ENCODE peak calls at places on chromosomes 1 and 21, in six cellular contexts. I, K, X, G, U and L are unnamed samples.

GRCh38 chr1:19006837-19007271 is 50.4 kb upstream of the IFFO2 start:
- DNase-seq in K (no peak), X (no peak), U (no peak), I (no peak), G (no peak), L (no peak)

GRCh38 chr21:46003575-46004007 is 22.0 kb downstream of the COL6A1 start:
- DNase-seq in G (peak; percentile 44), X (no peak), I (no peak), K (no peak), U (no peak), L (no peak)

GRCh38 chr21:39003982-39004775 is 179.1 kb downstream of the PSMG1 start:
- DNase-seq in K (peak; percentile 89), I (no peak), U (peak; percentile 84), G (no peak), X (no peak), L (peak; percentile 30)

GRCh38 chr1:198700396-198700795 is 61.6 kb downstream of the PTPRC start:
- DNase-seq in U (peak; percentile 8), K (no peak), X (no peak), G (no peak), I (no peak), L (no peak)

GRCh38 chr1:170225735-170226524 is 80.2 kb downstream of the NTMT2 start:
- DNase-seq in K (no peak), I (no peak), G (no peak), X (no peak), U (no peak), L (no peak)

GRCh38 chr1:186236921-186237320 is 138.1 kb downstream of the TPR start:
- DNase-seq in I (no peak), U (peak; percentile 88), K (peak; percentile 95), X (no peak), G (no peak), L (no peak)

GRCh38 chr1:155591770-155592169 is 18.2 kb upstream of the MSTO1 start:
- DNase-seq in I (peak; percentile 59), X (peak; percentile 21), U (peak; percentile 71), G (no peak), K (peak; percentile 68), L (peak; percentile 69)

GRCh38 chr1:159088050-159088449 is 11.5 kb upstream of the AIM2 start:
- DNase-seq in K (peak; percentile 78), I (no peak), G (no peak), U (peak; percentile 43), X (no peak), L (peak; percentile 86)

GRCh38 chr1:89566761-89567174 is 42.1 kb downstream of the LRRC8B start:
- DNase-seq in X (peak; percentile 37), K (peak; percentile 13), G (peak; percentile 65), I (no peak), U (peak; percentile 62), L (peak; percentile 31)

GRCh38 chr1:72846476-72846875 is 564.1 kb upstream of the NEGR1 start:
- DNase-seq in U (no peak), G (no peak), K (no peak), X (no peak), I (no peak), L (no peak)

GRCh38 chr1:57597036-57597435 is 173.2 kb upstream of the DAB1 start:
- DNase-seq in I (no peak), K (no peak), X (no peak), U (no peak), G (no peak), L (no peak)

GRCh38 chr1:1250828-1251284 is 4.3 kb upstream of the C1QTNF12 start:
- DNase-seq in G (no peak), K (no peak), X (no peak), U (no peak), I (peak; percentile 70), L (no peak)

GRCh38 chr1:241591317-241591716 is 48.9 kb downstream of the CHML start:
- DNase-seq in G (no peak), X (no peak), U (peak; percentile 78), K (peak; percentile 86), I (no peak), L (no peak)

GRCh38 chr1:113392541-113392940 is 2.2 kb downstream of the MAGI3 start:
- DNase-seq in G (no peak), K (no peak), U (no peak), X (no peak), I (no peak), L (no peak)

GRCh38 chr21:45080639-45081414 is 6.4 kb downstream of the ADARB1 start:
- DNase-seq in I (no peak), G (peak; percentile 32), U (peak; percentile 87), K (peak; percentile 66), X (no peak), L (peak; percentile 48)

GRCh38 chr1:89833183-89834077 is 12.6 kb downstream of the LRRC8D start:
- DNase-seq in X (no peak), I (no peak), G (no peak), U (no peak), K (no peak), L (no peak)

GRCh38 chr1:151513626-151514101 is 2.5 kb downstream of the CGN start:
- DNase-seq in K (peak; percentile 22), G (no peak), U (no peak), X (no peak), I (no peak), L (no peak)

GRCh38 chr1:211194826-211195225 is 60.9 kb upstream of the KCNH1 start:
- DNase-seq in K (no peak), G (no peak), I (no peak), U (no peak), X (no peak), L (no peak)

GRCh38 chr1:212600071-212600915 is 8.3 kb upstream of the ATF3 start:
- DNase-seq in X (no peak), U (no peak), G (no peak), K (no peak), I (no peak), L (no peak)

GRCh38 chr21:14383596-14384210 is 757 bp upstream of the HSPA13 start:
- DNase-seq in I (no peak), U (no peak), X (peak; percentile 3), G (no peak), K (peak; percentile 5), L (peak; percentile 58)

GRCh38 chr1:76951185-76951584 is 83.9 kb downstream of the ST6GALNAC5 start:
- DNase-seq in K (no peak), G (no peak), U (no peak), I (no peak), X (no peak), L (no peak)

DNA sequence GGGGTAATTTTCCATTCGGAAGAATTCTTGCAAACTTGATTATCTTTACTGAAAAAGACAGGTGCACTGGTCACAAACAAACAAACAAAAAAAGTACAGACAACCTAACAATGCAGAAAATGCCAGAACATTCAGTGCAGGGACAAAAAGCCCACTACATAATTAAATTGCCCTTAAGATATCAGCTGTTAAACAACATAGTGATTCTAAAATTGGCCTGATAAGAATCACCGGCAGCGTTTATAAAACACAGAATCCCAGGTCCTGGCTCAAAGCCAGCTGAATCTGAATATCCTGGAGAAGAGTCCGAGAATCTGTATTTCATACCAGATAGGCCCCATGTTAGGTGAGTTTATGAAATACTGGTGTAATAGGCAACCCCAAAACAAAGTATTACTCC is 6.1 kb downstream of the PLPP3 start:
- DNase-seq in G (no peak), K (no peak), I (no peak), U (no peak), X (no peak), L (no peak)
- H3K4me3 ChIP-seq in G (peak overlapping the region; percentile 34), K (no peak overlapping the region), I (no peak overlapping the region), U (no peak overlapping the region), X (no peak overlapping the region), L (no peak overlapping the region)

GRCh38 chr1:43204394-43204793 is 32.3 kb downstream of the CFAP57 start:
- DNase-seq in I (no peak), K (no peak), G (no peak), U (no peak), X (no peak), L (no peak)

GRCh38 chr1:43205671-43206070 is 33.5 kb downstream of the CFAP57 start:
- DNase-seq in I (no peak), U (peak; percentile 69), K (peak; percentile 64), G (no peak), X (no peak), L (no peak)

GRCh38 chr1:43206721-43207228 is 34.6 kb downstream of the CFAP57 start:
- DNase-seq in U (peak; percentile 96), K (peak; percentile 98), I (no peak), G (no peak), X (no peak), L (no peak)

GRCh38 chr1:43203859-43204258 is 31.7 kb downstream of the CFAP57 start:
- DNase-seq in G (no peak), I (no peak), X (no peak), K (no peak), U (no peak), L (no peak)

GRCh38 chr1:43207229-43207853 is 35.2 kb downstream of the CFAP57 start:
- DNase-seq in X (no peak), K (peak; percentile 70), I (no peak), U (peak; percentile 92), G (no peak), L (no peak)
- H3K4me3 ChIP-seq in X (no peak overlapping the region), K (peak overlapping the region; percentile 31), I (no peak overlapping the region), U (no peak overlapping the region), G (no peak overlapping the region), L (no peak overlapping the region)

GRCh38 chr1:110387048-110387748 is 3.6 kb downstream of the SLC16A4 start:
- DNase-seq in X (no peak), G (no peak), I (no peak), U (no peak), K (no peak), L (no peak)

GRCh38 chr1:110390692-110391232 is at the start of gene SLC16A4:
- DNase-seq in I (no peak), G (no peak), U (peak; percentile 58), X (no peak), K (peak; percentile 81), L (no peak)

GRCh38 chr1:110393286-110393685 is 2.5 kb upstream of the SLC16A4 start:
- DNase-seq in I (no peak), X (no peak), U (no peak), K (no peak), G (no peak), L (no peak)

GRCh38 chr1:110393691-110394564 is 3.1 kb upstream of the SLC16A4 start:
- DNase-seq in I (no peak), G (no peak), U (peak; percentile 91), X (no peak), K (peak; percentile 92), L (no peak)

GRCh38 chr1:110390096-110390495 is 730 bp downstream of the SLC16A4 start:
- DNase-seq in I (no peak), U (peak; percentile 68), K (peak; percentile 89), X (no peak), G (peak; percentile 75), L (no peak)
- H3K4me3 ChIP-seq in I (no peak overlapping the region), U (no peak overlapping the region), K (peak overlapping the region; percentile 43), X (no peak overlapping the region), G (peak overlapping the region; percentile 97), L (no peak overlapping the region)

DNA sequence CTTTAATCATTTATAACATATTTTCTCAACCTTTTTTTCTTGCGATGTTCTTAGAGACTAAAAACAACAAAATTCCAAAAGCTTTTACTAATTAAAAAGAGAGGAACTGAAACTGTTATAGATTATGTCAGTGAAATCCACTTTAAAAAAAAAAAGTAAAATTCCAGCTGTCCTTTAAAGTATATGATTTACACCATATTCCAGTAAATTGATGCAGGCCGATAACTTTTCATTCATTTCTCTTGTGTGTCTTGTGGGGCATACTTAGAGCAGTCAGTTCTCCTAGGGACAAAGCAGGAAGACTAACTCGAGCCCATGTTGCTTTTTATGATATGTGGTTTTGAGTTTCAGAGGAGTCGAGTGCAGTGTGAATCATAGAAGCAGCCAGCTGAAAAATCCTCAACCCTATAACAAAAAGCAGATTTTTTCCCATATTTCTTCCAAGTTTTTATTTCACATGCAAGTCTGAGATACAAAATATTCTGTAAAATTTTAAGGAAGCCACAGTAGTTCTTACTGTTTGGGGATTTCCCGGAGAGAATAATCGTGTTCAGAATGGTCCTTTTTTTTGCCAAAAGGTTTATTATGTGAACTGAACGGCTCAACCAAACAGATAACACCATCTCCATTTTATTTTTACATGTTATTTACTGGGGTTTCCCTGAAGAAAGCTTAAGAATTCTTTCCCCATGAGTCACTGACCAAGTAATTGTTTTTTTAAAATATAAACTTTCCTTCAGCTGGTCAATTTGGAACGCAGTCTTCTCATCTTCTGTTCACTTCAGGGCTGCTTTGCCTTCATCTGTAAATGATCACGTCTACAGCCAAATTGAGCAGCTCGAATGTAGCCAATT is 77.0 kb upstream of the C1orf105 start:
- DNase-seq in K (peak; percentile 91), U (peak; percentile 88), X (no peak), G (no peak), I (no peak), L (peak; percentile 12)
- H3K4me3 ChIP-seq in K (peak overlapping the region; percentile 31), U (no peak overlapping the region), X (no peak overlapping the region), G (peak overlapping the region; percentile 59), I (no peak overlapping the region), L (no peak overlapping the region)